ENCODE peak calls at places on chromosomes 12 and 14, in four cellular contexts. L is HL-60, N is fibroblast of mammary gland, R is neural crest cell. F is an unnamed sample.

GRCh38 chr12:101414533-101415119 is 7.1 kb upstream of the ARL1 start:
- DNase-seq in L (peak; percentile 8), N (peak; percentile 76), R (peak; percentile 52), F (no peak)

GRCh38 chr12:114006482-114007425 is 40.6 kb upstream of the RBM19 start:
- DNase-seq in L (no peak), N (no peak), R (no peak), F (no peak)

GRCh38 chr14:105773584-105773983 is 247.2 kb downstream of the TMEM121 start:
- DNase-seq in L (no peak), N (no peak), R (no peak), F (no peak)

GRCh38 chr12:91239497-91239896 is 56.9 kb upstream of the DCN start:
- DNase-seq in L (no peak), N (no peak), R (no peak), F (no peak)

GRCh38 chr12:77402726-77403125 is 337.4 kb upstream of the E2F7 start:
- DNase-seq in L (no peak), N (peak; percentile 40), R (no peak), F (no peak)

GRCh38 chr12:6620137-6620884 is 13.1 kb upstream of the CHD4 start:
- DNase-seq in L (no peak), N (peak; percentile 58), R (peak; percentile 53), F (no peak)

GRCh38 chr12:112480931-112481330 is 62.2 kb downstream of the PTPN11 start:
- DNase-seq in L (no peak), N (no peak), R (no peak), F (no peak)

GRCh38 chr14:93765970-93766369 is 22.3 kb downstream of the PRIMA1 start:
- DNase-seq in L (no peak), N (no peak), R (no peak), F (no peak)

GRCh38 chr12:54411398-54412241 is 7.4 kb downstream of the ITGA5 start:
- DNase-seq in L (peak; percentile 88), N (peak; percentile 99), R (no peak), F (no peak)

GRCh38 chr12:34210689-34211530 is 188.6 kb downstream of the ALG10 start:
- DNase-seq in L (no peak), N (no peak), R (no peak), F (no peak)

GRCh38 chr12:28506271-28506670 is 316.0 kb downstream of the CCDC91 start:
- DNase-seq in L (no peak), N (no peak), R (no peak), F (no peak)

GRCh38 chr12:94849411-94849976 is 154.0 kb downstream of the NDUFA12 start:
- DNase-seq in L (no peak), N (no peak), R (no peak), F (no peak)

GRCh38 chr14:104865631-104866441 is 768 bp downstream of the CEP170B start:
- DNase-seq in L (no peak), N (peak; percentile 70), R (peak; percentile 37), F (no peak)

GRCh38 chr14:90087433-90087832 is 25.6 kb downstream of the KCNK13 start:
- DNase-seq in L (peak; percentile 85), N (peak; percentile 86), R (no peak), F (no peak)

GRCh38 chr12:52081263-52081733 is 1.8 kb downstream of the SMIM41 start:
- DNase-seq in L (no peak), N (no peak), R (no peak), F (peak; percentile 42)

GRCh38 chr14:95174184-95174804 is 17.0 kb upstream of the DICER1 start:
- DNase-seq in L (no peak), N (peak; percentile 49), R (no peak), F (no peak)
- TF ChIP-seq CTCF in L (no peak), N (peak; percentile 46), R (no peak), F (peak; percentile 44)

GRCh38 chr14:42353315-42353714 is 746.6 kb downstream of the LRFN5 start:
- DNase-seq in L (no peak), N (no peak), R (no peak), F (no peak)
- TF ChIP-seq CTCF in L (no peak), N (no peak), R (no peak), F (no peak)

DNA sequence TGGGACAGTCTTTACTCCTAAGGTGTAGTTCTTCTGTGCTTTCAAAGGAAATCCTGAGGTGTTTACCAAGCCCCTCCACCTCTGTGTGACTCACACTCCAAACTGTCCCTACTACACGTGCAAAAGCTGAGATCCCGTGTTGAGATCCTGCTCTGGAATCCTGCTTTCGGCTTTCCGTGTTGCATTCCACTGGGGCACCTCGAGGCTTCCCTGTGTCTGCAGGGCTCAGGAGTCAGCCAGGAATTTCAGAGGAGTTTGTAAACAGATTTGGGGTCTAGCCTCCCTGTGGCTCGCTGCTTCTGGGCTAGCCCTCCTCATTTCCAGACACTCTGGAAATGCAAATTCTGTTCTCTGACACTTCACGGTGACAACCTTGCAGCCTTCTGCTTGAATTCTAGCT is 48.4 kb downstream of the CACNA2D4 start:
- DNase-seq in L (no peak), N (no peak), R (no peak), F (no peak)
- TF ChIP-seq CTCF in L (no peak), N (no peak), R (no peak), F (no peak)

GRCh38 chr12:111035578-111036301 is 115.4 kb upstream of the MYL2 start:
- DNase-seq in L (no peak), N (no peak), R (peak; percentile 14), F (no peak)

GRCh38 chr12:111034911-111035577 is 114.7 kb upstream of the MYL2 start:
- DNase-seq in L (no peak), N (no peak), R (peak; percentile 20), F (no peak)

GRCh38 chr12:111031956-111032919 is 111.9 kb upstream of the MYL2 start:
- DNase-seq in L (no peak), N (no peak), R (no peak), F (no peak)

GRCh38 chr12:111034148-111034910 is 114.0 kb upstream of the MYL2 start:
- DNase-seq in L (no peak), N (no peak), R (peak; percentile 41), F (no peak)

GRCh38 chr12:111033281-111034147 is 113.1 kb upstream of the MYL2 start:
- DNase-seq in L (no peak), N (no peak), R (peak; percentile 57), F (no peak)
- TF ChIP-seq CTCF in L (no peak), N (no peak), R (peak; percentile 70), F (peak; percentile 50)

DNA sequence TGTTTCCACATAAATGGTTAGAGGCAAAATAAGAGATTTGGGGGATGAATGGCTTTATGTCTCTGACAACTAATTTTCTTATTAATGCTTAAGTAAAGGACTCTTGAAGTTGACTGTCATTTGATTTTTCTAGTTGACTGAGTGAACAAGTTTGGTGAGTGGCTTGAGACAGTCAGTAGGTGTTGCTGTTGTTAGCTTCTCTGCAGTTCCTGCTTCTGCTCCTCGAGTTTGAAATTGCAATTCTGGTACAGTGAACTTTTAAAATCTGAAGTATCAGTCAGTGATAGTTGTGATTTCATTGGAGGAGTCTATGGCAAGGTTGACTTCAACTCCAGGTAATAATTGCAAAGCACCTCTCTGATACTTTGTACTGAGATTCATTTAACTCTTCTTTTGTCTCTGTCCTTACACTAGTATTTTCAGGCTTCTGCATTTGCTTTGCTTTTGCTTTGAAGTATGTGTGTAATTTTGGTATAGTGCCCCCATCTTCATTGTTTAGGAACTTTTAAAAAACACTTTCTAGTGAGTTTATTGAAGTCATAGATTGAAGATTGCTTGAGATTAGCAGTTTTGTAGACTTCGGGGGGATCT is 415.5 kb downstream of the PCNX1 start:
- DNase-seq in L (no peak), N (peak; percentile 71), R (no peak), F (no peak)
- TF ChIP-seq CTCF in L (no peak), N (peak; percentile 70), R (no peak), F (peak; percentile 35)

GRCh38 chr12:115394498-115395220 is 710.7 kb upstream of the TBX3 start:
- DNase-seq in L (no peak), N (peak; percentile 23), R (no peak), F (no peak)

GRCh38 chr12:115396567-115396966 is 712.6 kb upstream of the TBX3 start:
- DNase-seq in L (no peak), N (no peak), R (no peak), F (no peak)

GRCh38 chr12:115402443-115403170 is 718.6 kb upstream of the TBX3 start:
- DNase-seq in L (no peak), N (peak; percentile 65), R (no peak), F (no peak)

GRCh38 chr12:115400011-115400410 is 716.0 kb upstream of the TBX3 start:
- DNase-seq in L (no peak), N (no peak), R (no peak), F (no peak)

GRCh38 chr12:115398311-115398781 is 714.4 kb upstream of the TBX3 start:
- DNase-seq in L (no peak), N (no peak), R (no peak), F (no peak)
- TF ChIP-seq CTCF in L (no peak), N (no peak), R (no peak), F (peak; percentile 16)

GRCh38 chr14:103127861-103128598 is 4.8 kb downstream of the TNFAIP2 start:
- DNase-seq in L (no peak), N (no peak), R (no peak), F (no peak)

GRCh38 chr14:103127356-103127755 is 4.1 kb downstream of the TNFAIP2 start:
- DNase-seq in L (no peak), N (no peak), R (no peak), F (no peak)

GRCh38 chr14:103126088-103126872 is 3.0 kb downstream of the TNFAIP2 start:
- DNase-seq in L (no peak), N (no peak), R (no peak), F (no peak)

GRCh38 chr14:103125098-103126070 is 2.1 kb downstream of the TNFAIP2 start:
- DNase-seq in L (no peak), N (no peak), R (no peak), F (no peak)

GRCh38 chr14:103126873-103127304 is 3.6 kb downstream of the TNFAIP2 start:
- DNase-seq in L (no peak), N (no peak), R (peak; percentile 52), F (no peak)
- TF ChIP-seq CTCF in L (no peak), N (no peak), R (peak; percentile 53), F (peak; percentile 9)